ENCODE peak calls at places on chromosomes 7 and 10, in six cellular contexts. One of them, this sample, is unnamed.
A peak's percentile ranks its signal among the peaks of the same experiment; 100 is the strongest.

GRCh38 chr7:3215624-3216585 is 85.1 kb upstream of the SDK1 start:
- DNase-seq in epithelial cell of esophagus: peak; percentile 21
- DNase-seq in OCI-LY7: no peak
- DNase-seq in PC-3: peak; percentile 55
- DNase-seq in dorsolateral prefrontal cortex: no peak
- DNase-seq in HFF-Myc: no peak
- DNase-seq in this sample: no peak

GRCh38 chr7:97639036-97639435 is 92.8 kb upstream of the TAC1 start:
- DNase-seq in epithelial cell of esophagus: peak; percentile 37
- DNase-seq in OCI-LY7: no peak
- DNase-seq in PC-3: peak; percentile 8
- DNase-seq in dorsolateral prefrontal cortex: no peak
- DNase-seq in HFF-Myc: no peak
- DNase-seq in this sample: no peak

GRCh38 chr10:78672898-78673297 is 395.9 kb upstream of the ZMIZ1 start:
- DNase-seq in epithelial cell of esophagus: peak; percentile 47
- DNase-seq in OCI-LY7: no peak
- DNase-seq in PC-3: peak; percentile 97
- DNase-seq in dorsolateral prefrontal cortex: no peak
- DNase-seq in HFF-Myc: no peak
- DNase-seq in this sample: peak; percentile 27

GRCh38 chr10:110323503-110323902 is 18.8 kb upstream of the SMNDC1 start:
- DNase-seq in epithelial cell of esophagus: peak; percentile 92
- DNase-seq in OCI-LY7: no peak
- DNase-seq in PC-3: peak; percentile 80
- DNase-seq in dorsolateral prefrontal cortex: no peak
- DNase-seq in HFF-Myc: no peak
- DNase-seq in this sample: peak; percentile 70

GRCh38 chr7:142476077-142476476 is 218.2 kb upstream of the PRSS58 start:
- DNase-seq in epithelial cell of esophagus: no peak
- DNase-seq in OCI-LY7: no peak
- DNase-seq in PC-3: no peak
- DNase-seq in dorsolateral prefrontal cortex: no peak
- DNase-seq in HFF-Myc: no peak
- DNase-seq in this sample: peak; percentile 30

GRCh38 chr7:92402920-92403759 is 44.1 kb upstream of the GATAD1 start:
- DNase-seq in epithelial cell of esophagus: peak; percentile 90
- DNase-seq in OCI-LY7: no peak
- DNase-seq in PC-3: no peak
- DNase-seq in dorsolateral prefrontal cortex: no peak
- DNase-seq in HFF-Myc: no peak
- DNase-seq in this sample: peak; percentile 40

GRCh38 chr7:49228447-49228846 is 304.1 kb downstream of the CDC14C start:
- DNase-seq in epithelial cell of esophagus: peak; percentile 14
- DNase-seq in OCI-LY7: peak; percentile 54
- DNase-seq in PC-3: no peak
- DNase-seq in dorsolateral prefrontal cortex: no peak
- DNase-seq in HFF-Myc: no peak
- DNase-seq in this sample: no peak

GRCh38 chr7:100639995-100640394 is 1.4 kb downstream of the TFR2 start:
- DNase-seq in epithelial cell of esophagus: no peak
- DNase-seq in OCI-LY7: no peak
- DNase-seq in PC-3: no peak
- DNase-seq in dorsolateral prefrontal cortex: no peak
- DNase-seq in HFF-Myc: no peak
- DNase-seq in this sample: no peak

GRCh38 chr10:43218206-43218950 is 48.5 kb downstream of the RASGEF1A start:
- DNase-seq in epithelial cell of esophagus: peak; percentile 39
- DNase-seq in OCI-LY7: no peak
- DNase-seq in PC-3: no peak
- DNase-seq in dorsolateral prefrontal cortex: peak; percentile 59
- DNase-seq in HFF-Myc: no peak
- DNase-seq in this sample: peak; percentile 64

GRCh38 chr10:119654540-119654939 is 3.4 kb downstream of the BAG3 start:
- DNase-seq in epithelial cell of esophagus: peak; percentile 86
- DNase-seq in OCI-LY7: no peak
- DNase-seq in PC-3: peak; percentile 61
- DNase-seq in dorsolateral prefrontal cortex: peak; percentile 79
- DNase-seq in HFF-Myc: no peak
- DNase-seq in this sample: no peak

GRCh38 chr7:120794100-120794729 is 63.7 kb downstream of the TSPAN12 start:
- DNase-seq in epithelial cell of esophagus: peak; percentile 78
- DNase-seq in OCI-LY7: no peak
- DNase-seq in PC-3: no peak
- DNase-seq in dorsolateral prefrontal cortex: no peak
- DNase-seq in HFF-Myc: no peak
- DNase-seq in this sample: peak; percentile 13

GRCh38 chr10:98267069-98267893 is 713 bp downstream of the LOXL4 start:
- DNase-seq in epithelial cell of esophagus: no peak
- DNase-seq in OCI-LY7: no peak
- DNase-seq in PC-3: no peak
- DNase-seq in dorsolateral prefrontal cortex: no peak
- DNase-seq in HFF-Myc: no peak
- DNase-seq in this sample: peak; percentile 22

GRCh38 chr7:149873968-149874643 is at the start of gene ATP6V0E2:
- DNase-seq in epithelial cell of esophagus: no peak
- DNase-seq in OCI-LY7: no peak
- DNase-seq in PC-3: peak; percentile 4
- DNase-seq in dorsolateral prefrontal cortex: no peak
- DNase-seq in HFF-Myc: no peak
- DNase-seq in this sample: no peak

GRCh38 chr10:93570383-93570782 is 3.9 kb downstream of the FFAR4 start:
- DNase-seq in epithelial cell of esophagus: no peak
- DNase-seq in OCI-LY7: no peak
- DNase-seq in PC-3: no peak
- DNase-seq in dorsolateral prefrontal cortex: no peak
- DNase-seq in HFF-Myc: no peak
- DNase-seq in this sample: no peak

GRCh38 chr10:47261121-47261520 is 38.9 kb upstream of the GDF10 start:
- DNase-seq in epithelial cell of esophagus: no peak
- DNase-seq in OCI-LY7: peak; percentile 88
- DNase-seq in PC-3: no peak
- DNase-seq in dorsolateral prefrontal cortex: no peak
- DNase-seq in HFF-Myc: no peak
- DNase-seq in this sample: no peak

GRCh38 chr10:44853148-44853734 is 57.9 kb upstream of the TMEM72 start:
- DNase-seq in epithelial cell of esophagus: peak; percentile 39
- DNase-seq in OCI-LY7: no peak
- DNase-seq in PC-3: peak; percentile 53
- DNase-seq in dorsolateral prefrontal cortex: no peak
- DNase-seq in HFF-Myc: no peak
- DNase-seq in this sample: peak; percentile 54

GRCh38 chr10:102612964-102613275 is 31.4 kb upstream of the TRIM8 start:
- DNase-seq in epithelial cell of esophagus: no peak
- DNase-seq in OCI-LY7: no peak
- DNase-seq in PC-3: no peak
- DNase-seq in dorsolateral prefrontal cortex: no peak
- DNase-seq in HFF-Myc: no peak
- DNase-seq in this sample: no peak

GRCh38 chr7:73974101-73974947 is 53.6 kb upstream of the ELN start:
- DNase-seq in epithelial cell of esophagus: no peak
- DNase-seq in OCI-LY7: no peak
- DNase-seq in PC-3: no peak
- DNase-seq in dorsolateral prefrontal cortex: no peak
- DNase-seq in HFF-Myc: no peak
- DNase-seq in this sample: no peak

GRCh38 chr7:50142421-50143113 is 49.5 kb upstream of the ZPBP start:
- DNase-seq in epithelial cell of esophagus: peak; percentile 37
- DNase-seq in OCI-LY7: peak; percentile 80
- DNase-seq in PC-3: peak; percentile 59
- DNase-seq in dorsolateral prefrontal cortex: no peak
- DNase-seq in HFF-Myc: peak; percentile 17
- DNase-seq in this sample: peak; percentile 75

GRCh38 chr10:131655101-131655849 is 245.5 kb upstream of the PPP2R2D start:
- DNase-seq in epithelial cell of esophagus: no peak
- DNase-seq in OCI-LY7: no peak
- DNase-seq in PC-3: no peak
- DNase-seq in dorsolateral prefrontal cortex: no peak
- DNase-seq in HFF-Myc: no peak
- DNase-seq in this sample: no peak

GRCh38 chr10:36675458-36675880 is 449.9 kb upstream of the ANKRD30A start:
- DNase-seq in epithelial cell of esophagus: peak; percentile 60
- DNase-seq in OCI-LY7: no peak
- DNase-seq in PC-3: peak; percentile 100
- DNase-seq in dorsolateral prefrontal cortex: no peak
- DNase-seq in HFF-Myc: no peak
- DNase-seq in this sample: peak; percentile 54

GRCh38 chr10:26550774-26551526 is 112.8 kb downstream of the APBB1IP start:
- DNase-seq in epithelial cell of esophagus: peak; percentile 22
- DNase-seq in OCI-LY7: no peak
- DNase-seq in PC-3: peak; percentile 42
- DNase-seq in dorsolateral prefrontal cortex: no peak
- DNase-seq in HFF-Myc: no peak
- DNase-seq in this sample: no peak

GRCh38 chr10:24242562-24242961 is 33.6 kb downstream of the KIAA1217 start:
- DNase-seq in epithelial cell of esophagus: no peak
- DNase-seq in OCI-LY7: no peak
- DNase-seq in PC-3: no peak
- DNase-seq in dorsolateral prefrontal cortex: no peak
- DNase-seq in HFF-Myc: no peak
- DNase-seq in this sample: no peak

GRCh38 chr7:102178410-102178809 is 108.3 kb upstream of the SH2B2 start:
- DNase-seq in epithelial cell of esophagus: no peak
- DNase-seq in OCI-LY7: no peak
- DNase-seq in PC-3: no peak
- DNase-seq in dorsolateral prefrontal cortex: no peak
- DNase-seq in HFF-Myc: no peak
- DNase-seq in this sample: no peak

GRCh38 chr7:155961241-155962190 is 149.3 kb upstream of the SHH start:
- DNase-seq in epithelial cell of esophagus: peak; percentile 88
- DNase-seq in OCI-LY7: no peak
- DNase-seq in PC-3: peak; percentile 58
- DNase-seq in dorsolateral prefrontal cortex: no peak
- DNase-seq in HFF-Myc: no peak
- DNase-seq in this sample: no peak
- H3K4me3 ChIP-seq in epithelial cell of esophagus: no peak overlapping the region
- H3K4me3 ChIP-seq in OCI-LY7: no peak overlapping the region
- H3K4me3 ChIP-seq in PC-3: peak overlapping the region; percentile 26
- H3K4me3 ChIP-seq in dorsolateral prefrontal cortex: no peak overlapping the region
- H3K4me3 ChIP-seq in HFF-Myc: no peak overlapping the region
- H3K4me3 ChIP-seq in this sample: no peak overlapping the region

GRCh38 chr10:21808525-21808924 is 195.0 kb downstream of the DNAJC1 start:
- DNase-seq in epithelial cell of esophagus: no peak
- DNase-seq in OCI-LY7: no peak
- DNase-seq in PC-3: no peak
- DNase-seq in dorsolateral prefrontal cortex: no peak
- DNase-seq in HFF-Myc: no peak
- DNase-seq in this sample: no peak

GRCh38 chr10:21811245-21811585 is 192.3 kb downstream of the DNAJC1 start:
- DNase-seq in epithelial cell of esophagus: peak; percentile 83
- DNase-seq in OCI-LY7: no peak
- DNase-seq in PC-3: no peak
- DNase-seq in dorsolateral prefrontal cortex: no peak
- DNase-seq in HFF-Myc: no peak
- DNase-seq in this sample: no peak

GRCh38 chr10:21810582-21811244 is 192.8 kb downstream of the DNAJC1 start:
- DNase-seq in epithelial cell of esophagus: peak; percentile 75
- DNase-seq in OCI-LY7: no peak
- DNase-seq in PC-3: no peak
- DNase-seq in dorsolateral prefrontal cortex: no peak
- DNase-seq in HFF-Myc: no peak
- DNase-seq in this sample: no peak

GRCh38 chr10:21814866-21815265 is 188.7 kb downstream of the DNAJC1 start:
- DNase-seq in epithelial cell of esophagus: no peak
- DNase-seq in OCI-LY7: no peak
- DNase-seq in PC-3: no peak
- DNase-seq in dorsolateral prefrontal cortex: no peak
- DNase-seq in HFF-Myc: no peak
- DNase-seq in this sample: no peak

DNA sequence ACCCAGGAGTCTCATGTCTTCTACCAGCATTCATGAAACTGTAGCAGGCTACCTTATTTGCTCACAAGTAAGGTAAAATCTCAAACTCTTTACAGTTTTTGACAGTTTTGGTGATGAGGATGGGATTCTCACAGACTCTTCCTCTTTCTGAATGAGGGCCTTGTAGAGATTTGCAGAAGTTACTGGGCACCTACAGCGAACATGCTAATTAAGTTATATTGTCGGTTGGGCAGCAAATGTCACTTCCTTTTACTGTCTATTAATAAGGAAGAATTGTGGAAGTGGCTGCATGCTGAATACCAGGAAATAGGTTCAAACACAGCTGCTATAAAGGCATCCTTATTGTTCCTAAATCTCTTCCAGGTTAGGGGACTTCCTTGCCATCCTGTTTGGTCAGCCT is 189.6 kb downstream of the DNAJC1 start:
- DNase-seq in epithelial cell of esophagus: no peak
- DNase-seq in OCI-LY7: peak; percentile 5
- DNase-seq in PC-3: no peak
- DNase-seq in dorsolateral prefrontal cortex: no peak
- DNase-seq in HFF-Myc: no peak
- DNase-seq in this sample: no peak
- H3K4me3 ChIP-seq in epithelial cell of esophagus: no peak overlapping the region
- H3K4me3 ChIP-seq in OCI-LY7: no peak overlapping the region
- H3K4me3 ChIP-seq in PC-3: no peak overlapping the region
- H3K4me3 ChIP-seq in dorsolateral prefrontal cortex: no peak overlapping the region
- H3K4me3 ChIP-seq in HFF-Myc: no peak overlapping the region
- H3K4me3 ChIP-seq in this sample: no peak overlapping the region

DNA sequence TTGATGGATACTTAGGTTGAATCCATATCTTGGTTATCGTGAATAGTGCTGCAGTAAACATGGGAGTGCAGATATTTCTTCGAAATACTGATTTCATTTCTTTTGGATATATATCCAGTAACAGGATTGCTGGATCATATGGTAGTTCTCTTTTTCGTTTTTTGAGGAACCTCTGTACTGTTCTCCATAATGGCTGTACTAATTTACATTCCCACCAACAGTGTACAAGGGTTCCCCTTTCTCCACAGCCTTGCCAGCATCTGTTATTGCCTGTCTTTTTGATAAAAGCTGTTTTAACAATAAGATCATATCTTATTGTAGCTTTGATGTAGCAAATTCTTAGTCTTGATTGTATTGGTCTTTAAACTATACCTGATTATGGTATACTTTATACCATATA is 45.3 kb downstream of the ZNRF2 start:
- DNase-seq in epithelial cell of esophagus: no peak
- DNase-seq in OCI-LY7: no peak
- DNase-seq in PC-3: no peak
- DNase-seq in dorsolateral prefrontal cortex: no peak
- DNase-seq in HFF-Myc: no peak
- DNase-seq in this sample: no peak
- H3K4me3 ChIP-seq in epithelial cell of esophagus: no peak overlapping the region
- H3K4me3 ChIP-seq in OCI-LY7: peak overlapping the region; percentile 54
- H3K4me3 ChIP-seq in PC-3: no peak overlapping the region
- H3K4me3 ChIP-seq in dorsolateral prefrontal cortex: no peak overlapping the region
- H3K4me3 ChIP-seq in HFF-Myc: no peak overlapping the region
- H3K4me3 ChIP-seq in this sample: no peak overlapping the region

GRCh38 chr7:47481656-47482012 is 100.3 kb downstream of the TNS3 start:
- DNase-seq in epithelial cell of esophagus: no peak
- DNase-seq in OCI-LY7: no peak
- DNase-seq in PC-3: no peak
- DNase-seq in dorsolateral prefrontal cortex: no peak
- DNase-seq in HFF-Myc: no peak
- DNase-seq in this sample: no peak
- H3K4me3 ChIP-seq in epithelial cell of esophagus: no peak overlapping the region
- H3K4me3 ChIP-seq in OCI-LY7: no peak overlapping the region
- H3K4me3 ChIP-seq in PC-3: peak overlapping the region; percentile 6
- H3K4me3 ChIP-seq in dorsolateral prefrontal cortex: no peak overlapping the region
- H3K4me3 ChIP-seq in HFF-Myc: peak overlapping the region; percentile 1
- H3K4me3 ChIP-seq in this sample: no peak overlapping the region